ENCODE peak calls at places on chromosomes 12 and 14, in five cellular contexts. F is right lobe of liver; Y is stimulated activated CD4-positive, alpha-beta T cell treated with anti-CD3 and anti-CD28 coated beads, Interleukin-12 subunit alpha, Interleukin-12 subunit beta, amount 100 ng/mL, for 4 hours; N is upper lobe of right lung; U is T-helper 17 cell. L is an unnamed sample.

GRCh38 chr12:102629262-102629888 is 149.0 kb upstream of the IGF1 start:
- DNase-seq in U (no peak), N (no peak), F (no peak), Y (no peak), L (no peak)

GRCh38 chr12:32399373-32400113 is at the start of gene FGD4:
- DNase-seq in F (peak), N (peak), U (peak), Y (peak), L (peak)

GRCh38 chr14:22147716-22148115 is 441.3 kb downstream of the DAD1 start:
- DNase-seq in F (no peak), Y (no peak), U (no peak), N (no peak), L (peak)

GRCh38 chr12:10364839-10365681 is 24.8 kb downstream of the KLRK1 start:
- DNase-seq in Y (peak), F (peak), N (no peak), U (peak), L (peak)

GRCh38 chr14:89417469-89418225 is 614 bp upstream of the FOXN3 start:
- DNase-seq in F (peak), N (peak), Y (peak), U (peak), L (peak)

GRCh38 chr12:21111733-21112132 is 19.3 kb upstream of the SLCO1B1 start:
- DNase-seq in F (no peak), U (no peak), Y (no peak), N (no peak), L (no peak)

GRCh38 chr14:102949062-102949800 is 26.8 kb downstream of the AMN start:
- DNase-seq in F (no peak), Y (no peak), U (no peak), N (no peak), L (no peak)

GRCh38 chr14:95901014-95901413 is 24.4 kb downstream of the TUNAR start:
- DNase-seq in N (no peak), Y (no peak), U (no peak), F (no peak), L (no peak)

L was measured in ACHN.